ENCODE peak calls at places on chromosomes 3 and 15, in seven cellular contexts. N, V, D, O, G, A and C are unnamed samples.

GRCh38 chr15:90210593-90210992 is 9.5 kb downstream of the SEMA4B start:
- DNase-seq in V (no peak), A (no peak), D (no peak), O (no peak), G (no peak), N (no peak), C (no peak)

GRCh38 chr3:30779686-30780287 is 114.7 kb downstream of the GADL1 start:
- DNase-seq in O (peak), G (no peak), A (no peak), V (peak), N (peak), D (peak), C (no peak)

GRCh38 chr3:59364471-59364870 is 314.6 kb upstream of the CFAP20DC start:
- DNase-seq in A (no peak), G (no peak), V (no peak), O (no peak), N (peak), D (no peak), C (no peak)

GRCh38 chr15:85764649-85765277 is 30.0 kb downstream of the KLHL25 start:
- DNase-seq in A (no peak), O (peak), V (no peak), D (no peak), G (no peak), N (peak), C (no peak)

GRCh38 chr3:170714562-170715535 is 129.0 kb upstream of the SLC7A14 start:
- DNase-seq in O (peak), V (no peak), N (peak), A (no peak), G (no peak), D (no peak), C (no peak)

GRCh38 chr3:104596551-104596950 is 770.2 kb upstream of the ALCAM start:
- DNase-seq in G (no peak), D (peak), A (no peak), N (peak), O (peak), V (peak), C (peak)

GRCh38 chr15:92130244-92130643 is 263.4 kb upstream of the ST8SIA2 start:
- DNase-seq in V (no peak), N (no peak), A (no peak), D (no peak), O (no peak), G (no peak), C (no peak)

GRCh38 chr15:88378259-88378658 is 88.9 kb downstream of the MRPL46 start:
- DNase-seq in G (no peak), A (no peak), O (peak), V (no peak), D (no peak), N (no peak), C (no peak)

GRCh38 chr3:105722943-105723556 is 145.8 kb downstream of the CBLB start:
- DNase-seq in D (no peak), A (no peak), N (no peak), O (no peak), V (no peak), G (no peak), C (peak)

GRCh38 chr3:12941495-12942023 is 100.2 kb upstream of the RPL32 start:
- DNase-seq in N (no peak), O (no peak), G (no peak), D (no peak), A (no peak), V (no peak), C (no peak)
- TF ChIP-seq CTCF in N (no peak), O (no peak), G (no peak), D (no peak), A (no peak), V (no peak), C (no peak)

DNA sequence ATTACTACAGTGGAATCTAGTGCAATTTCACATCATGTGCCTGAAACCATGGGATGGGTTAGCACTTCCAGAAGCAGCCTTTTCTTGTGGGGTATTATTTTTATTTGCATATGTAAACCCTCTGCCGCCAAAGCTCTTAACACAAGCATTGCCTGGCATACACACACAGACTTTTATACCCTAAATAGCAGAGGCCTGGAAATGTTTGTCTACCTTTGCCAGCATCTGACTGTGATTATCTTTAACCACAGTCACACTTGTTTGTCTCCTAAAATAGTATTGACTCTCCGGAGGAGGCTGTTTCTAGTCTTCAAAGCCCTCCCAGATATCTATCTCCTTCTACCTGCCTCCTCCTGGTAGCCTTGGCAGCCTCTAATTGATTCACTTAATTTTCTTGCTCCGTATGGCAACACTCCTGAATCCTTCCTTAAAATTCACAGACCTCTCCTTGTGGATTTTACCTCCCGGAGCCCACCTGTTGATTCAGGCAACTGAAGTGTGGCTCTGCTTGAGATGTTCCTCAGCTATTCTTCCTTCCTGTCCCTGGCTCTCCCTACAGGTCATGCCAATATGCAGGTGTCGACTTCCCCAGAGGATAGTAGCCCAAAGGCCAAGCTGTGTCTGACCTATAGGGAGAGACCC is 127.1 kb upstream of the UMPS start:
- DNase-seq in N (no peak), G (no peak), V (no peak), A (no peak), O (no peak), D (no peak), C (no peak)
- H3K4me3 ChIP-seq in N (no peak), G (no peak), V (no peak), A (no peak), O (no peak), D (no peak), C (no peak)

GRCh38 chr15:79778378-79778990 is 118.3 kb downstream of the MTHFS start:
- DNase-seq in O (no peak), V (no peak), D (no peak), G (no peak), A (no peak), N (no peak), C (no peak)
- TF ChIP-seq CTCF in O (no peak), V (no peak), D (no peak), G (no peak), A (no peak), N (no peak), C (no peak)

GRCh38 chr15:48975713-48976419 is 12.1 kb upstream of the SHC4 start:
- DNase-seq in G (peak), O (peak), A (peak), D (no peak), N (peak), V (peak), C (peak)

GRCh38 chr15:48972750-48973503 is 9.2 kb upstream of the SHC4 start:
- DNase-seq in D (no peak), O (no peak), G (no peak), V (no peak), A (no peak), N (no peak), C (no peak)

GRCh38 chr15:48974865-48975264 is 11.1 kb upstream of the SHC4 start:
- DNase-seq in O (no peak), V (no peak), N (peak), A (no peak), G (no peak), D (no peak), C (no peak)

GRCh38 chr15:48978638-48979037 is 14.9 kb upstream of the SHC4 start:
- DNase-seq in V (no peak), A (no peak), G (no peak), D (no peak), O (no peak), N (no peak), C (no peak)

DNA sequence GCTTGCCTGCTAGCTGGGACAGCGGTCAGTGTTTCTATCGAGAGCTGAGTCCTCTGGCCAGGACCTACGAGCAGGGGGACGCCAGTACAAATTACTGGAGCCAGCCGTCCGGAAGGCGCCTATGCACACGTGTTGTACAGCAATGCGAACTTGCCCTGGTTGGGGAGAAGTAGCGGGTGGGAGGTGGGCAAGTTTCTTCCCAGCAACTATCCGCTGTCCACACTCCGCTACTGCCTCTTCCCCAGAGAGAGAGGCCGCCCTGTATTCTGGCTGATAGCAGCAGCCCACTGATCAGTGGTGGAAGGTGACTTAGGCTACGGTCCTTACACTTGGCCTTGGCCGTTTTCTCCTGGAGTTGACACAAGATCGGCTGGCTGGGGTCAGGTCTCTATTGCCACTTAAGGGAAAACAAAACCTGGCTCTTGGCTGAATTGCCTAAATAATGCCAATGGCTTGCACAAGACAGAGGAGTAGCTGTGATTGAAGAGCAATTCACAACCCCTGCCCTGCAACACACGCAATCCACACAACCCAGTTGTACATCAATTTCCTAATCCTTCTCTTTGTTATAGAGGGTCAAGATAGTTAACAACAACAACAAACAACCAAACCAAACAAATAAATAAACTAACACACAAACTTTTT is 12.8 kb upstream of the SHC4 start:
- DNase-seq in N (no peak), D (no peak), O (no peak), G (no peak), A (no peak), V (no peak), C (no peak)
- H3K4me3 ChIP-seq in N (no peak), D (no peak), O (no peak), G (peak), A (peak), V (no peak), C (peak)

GRCh38 chr3:193563999-193564398 is 9.3 kb upstream of the ATP13A4 start:
- DNase-seq in D (no peak), A (no peak), V (peak), N (peak), O (no peak), G (no peak), C (no peak)
- TF ChIP-seq CTCF in D (peak), A (peak), V (peak), N (peak), O (peak), G (no peak), C (no peak)

GRCh38 chr3:123068227-123069020 is 1.6 kb downstream of the PDIA5 start:
- DNase-seq in G (no peak), D (no peak), N (no peak), A (no peak), V (no peak), O (peak), C (no peak)
- H3K4me3 ChIP-seq in G (peak), D (peak), N (peak), A (peak), V (peak), O (peak), C (peak)